ENCODE peak calls at places on chromosomes 6 and 20, in seven cellular contexts. One of them, this sample, is unnamed.

GRCh38 chr6:155770313-155770712 is 314.7 kb upstream of the NOX3 start:
- DNase-seq in ovary: no peak
- DNase-seq in aorta: no peak
- DNase-seq in naive thymus-derived CD4-positive, alpha-beta T cell: no peak
- DNase-seq in left ventricle myocardium inferior: no peak
- DNase-seq in lower lobe of right lung: no peak
- DNase-seq in fibroblast of lung: no peak
- DNase-seq in this sample: no peak

GRCh38 chr20:61686081-61686936 is 379.4 kb downstream of the TAF4 start:
- DNase-seq in ovary: no peak
- DNase-seq in aorta: no peak
- DNase-seq in naive thymus-derived CD4-positive, alpha-beta T cell: no peak
- DNase-seq in left ventricle myocardium inferior: no peak
- DNase-seq in lower lobe of right lung: peak; percentile 20
- DNase-seq in fibroblast of lung: no peak
- DNase-seq in this sample: no peak

GRCh38 chr6:144834426-144835038 is 549.4 kb downstream of the UTRN start:
- DNase-seq in ovary: no peak
- DNase-seq in aorta: no peak
- DNase-seq in naive thymus-derived CD4-positive, alpha-beta T cell: no peak
- DNase-seq in left ventricle myocardium inferior: no peak
- DNase-seq in lower lobe of right lung: no peak
- DNase-seq in fibroblast of lung: no peak
- DNase-seq in this sample: no peak

GRCh38 chr6:76592561-76592960 is 520.1 kb upstream of the IMPG1 start:
- DNase-seq in ovary: no peak
- DNase-seq in aorta: no peak
- DNase-seq in naive thymus-derived CD4-positive, alpha-beta T cell: no peak
- DNase-seq in left ventricle myocardium inferior: no peak
- DNase-seq in lower lobe of right lung: no peak
- DNase-seq in fibroblast of lung: no peak
- DNase-seq in this sample: no peak

GRCh38 chr6:113595921-113596376 is 261.2 kb upstream of the MARCKS start:
- DNase-seq in ovary: no peak
- DNase-seq in aorta: no peak
- DNase-seq in naive thymus-derived CD4-positive, alpha-beta T cell: no peak
- DNase-seq in left ventricle myocardium inferior: no peak
- DNase-seq in lower lobe of right lung: no peak
- DNase-seq in fibroblast of lung: peak; percentile 66
- DNase-seq in this sample: no peak

GRCh38 chr20:1001981-1002681 is at the start of gene RSPO4:
- DNase-seq in ovary: no peak
- DNase-seq in aorta: no peak
- DNase-seq in naive thymus-derived CD4-positive, alpha-beta T cell: no peak
- DNase-seq in left ventricle myocardium inferior: no peak
- DNase-seq in lower lobe of right lung: no peak
- DNase-seq in fibroblast of lung: no peak
- DNase-seq in this sample: no peak

GRCh38 chr6:140388141-140388802 is 1013.8 kb upstream of the CITED2 start:
- DNase-seq in ovary: no peak
- DNase-seq in aorta: no peak
- DNase-seq in naive thymus-derived CD4-positive, alpha-beta T cell: no peak
- DNase-seq in left ventricle myocardium inferior: no peak
- DNase-seq in lower lobe of right lung: no peak
- DNase-seq in fibroblast of lung: no peak
- DNase-seq in this sample: no peak

GRCh38 chr6:160940197-160940596 is 51.4 kb upstream of the MAP3K4 start:
- DNase-seq in ovary: no peak
- DNase-seq in aorta: no peak
- DNase-seq in naive thymus-derived CD4-positive, alpha-beta T cell: no peak
- DNase-seq in left ventricle myocardium inferior: no peak
- DNase-seq in lower lobe of right lung: no peak
- DNase-seq in fibroblast of lung: no peak
- DNase-seq in this sample: no peak

GRCh38 chr6:44309092-44309491 is 4.1 kb downstream of the AARS2 start:
- DNase-seq in ovary: no peak
- DNase-seq in aorta: no peak
- DNase-seq in naive thymus-derived CD4-positive, alpha-beta T cell: no peak
- DNase-seq in left ventricle myocardium inferior: peak; percentile 43
- DNase-seq in lower lobe of right lung: no peak
- DNase-seq in fibroblast of lung: peak; percentile 81
- DNase-seq in this sample: no peak

GRCh38 chr6:73722318-73723060 is 26.5 kb downstream of the CD109 start:
- DNase-seq in ovary: no peak
- DNase-seq in aorta: no peak
- DNase-seq in naive thymus-derived CD4-positive, alpha-beta T cell: no peak
- DNase-seq in left ventricle myocardium inferior: no peak
- DNase-seq in lower lobe of right lung: no peak
- DNase-seq in fibroblast of lung: peak; percentile 89
- DNase-seq in this sample: no peak

GRCh38 chr6:52594216-52594615 is 17.4 kb upstream of the TRAM2 start:
- DNase-seq in ovary: no peak
- DNase-seq in aorta: no peak
- DNase-seq in naive thymus-derived CD4-positive, alpha-beta T cell: no peak
- DNase-seq in left ventricle myocardium inferior: no peak
- DNase-seq in lower lobe of right lung: no peak
- DNase-seq in fibroblast of lung: no peak
- DNase-seq in this sample: no peak

GRCh38 chr20:60237981-60238380 is 279.8 kb downstream of the CDH26 start:
- DNase-seq in ovary: no peak
- DNase-seq in aorta: no peak
- DNase-seq in naive thymus-derived CD4-positive, alpha-beta T cell: no peak
- DNase-seq in left ventricle myocardium inferior: no peak
- DNase-seq in lower lobe of right lung: no peak
- DNase-seq in fibroblast of lung: no peak
- DNase-seq in this sample: no peak

GRCh38 chr6:56297022-56297995 is 49.9 kb upstream of the COL21A1 start:
- DNase-seq in ovary: no peak
- DNase-seq in aorta: no peak
- DNase-seq in naive thymus-derived CD4-positive, alpha-beta T cell: no peak
- DNase-seq in left ventricle myocardium inferior: no peak
- DNase-seq in lower lobe of right lung: no peak
- DNase-seq in fibroblast of lung: peak; percentile 10
- DNase-seq in this sample: no peak

GRCh38 chr6:135280375-135281136 is 99.4 kb downstream of the MYB start:
- DNase-seq in ovary: no peak
- DNase-seq in aorta: no peak
- DNase-seq in naive thymus-derived CD4-positive, alpha-beta T cell: no peak
- DNase-seq in left ventricle myocardium inferior: no peak
- DNase-seq in lower lobe of right lung: no peak
- DNase-seq in fibroblast of lung: peak; percentile 56
- DNase-seq in this sample: no peak

GRCh38 chr20:53925651-53926401 is 144.6 kb downstream of the BCAS1 start:
- DNase-seq in ovary: no peak
- DNase-seq in aorta: no peak
- DNase-seq in naive thymus-derived CD4-positive, alpha-beta T cell: no peak
- DNase-seq in left ventricle myocardium inferior: no peak
- DNase-seq in lower lobe of right lung: no peak
- DNase-seq in fibroblast of lung: no peak
- DNase-seq in this sample: no peak

DNA sequence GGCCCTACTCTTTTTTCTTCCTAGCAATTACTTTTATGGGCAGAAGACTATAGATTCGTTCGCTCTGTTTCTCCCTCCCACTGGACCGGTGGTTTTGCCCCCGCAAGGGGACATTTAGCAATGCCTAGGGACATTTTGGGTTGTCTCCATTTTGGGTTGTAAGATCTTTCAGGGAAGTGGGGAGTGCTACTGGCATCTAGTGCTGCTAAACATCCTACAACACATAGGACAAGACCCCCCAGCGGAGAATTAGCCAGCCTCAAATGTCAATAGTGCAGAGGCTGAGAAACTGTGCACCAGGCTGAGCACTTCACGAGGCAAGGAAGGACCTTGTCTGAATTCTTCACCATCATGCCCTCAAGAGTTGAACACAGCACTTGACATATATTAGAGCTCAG is 4.8 kb upstream of the ZMYND8 start:
- DNase-seq in ovary: no peak
- DNase-seq in aorta: no peak
- DNase-seq in naive thymus-derived CD4-positive, alpha-beta T cell: no peak
- DNase-seq in left ventricle myocardium inferior: no peak
- DNase-seq in lower lobe of right lung: no peak
- DNase-seq in fibroblast of lung: peak; percentile 4
- DNase-seq in this sample: no peak
- H3K4me3 ChIP-seq in ovary: no peak overlapping the region
- H3K4me3 ChIP-seq in aorta: no peak overlapping the region
- H3K4me3 ChIP-seq in naive thymus-derived CD4-positive, alpha-beta T cell: no peak overlapping the region
- H3K4me3 ChIP-seq in left ventricle myocardium inferior: peak overlapping the region; percentile 56
- H3K4me3 ChIP-seq in lower lobe of right lung: peak overlapping the region; percentile 28
- H3K4me3 ChIP-seq in fibroblast of lung: no peak overlapping the region
- H3K4me3 ChIP-seq in this sample: peak overlapping the region; percentile 61

GRCh38 chr20:23379772-23380171 is 17.8 kb downstream of the GZF1 start:
- DNase-seq in ovary: no peak
- DNase-seq in aorta: no peak
- DNase-seq in naive thymus-derived CD4-positive, alpha-beta T cell: no peak
- DNase-seq in left ventricle myocardium inferior: no peak
- DNase-seq in lower lobe of right lung: no peak
- DNase-seq in fibroblast of lung: no peak
- DNase-seq in this sample: no peak
- H3K36me3 ChIP-seq in ovary: no peaks in the 10 kb centered on the region
- H3K36me3 ChIP-seq in aorta: peaks cover 2% of the 10 kb centered on the region
- H3K36me3 ChIP-seq in naive thymus-derived CD4-positive, alpha-beta T cell: no peaks in the 10 kb centered on the region
- H3K36me3 ChIP-seq in left ventricle myocardium inferior: peaks cover 54% of the 10 kb centered on the region
- H3K36me3 ChIP-seq in lower lobe of right lung: peaks cover 59% of the 10 kb centered on the region
- H3K36me3 ChIP-seq in fibroblast of lung: peaks cover 8% of the 10 kb centered on the region
- H3K36me3 ChIP-seq in this sample: peaks cover 73% of the 10 kb centered on the region

DNA sequence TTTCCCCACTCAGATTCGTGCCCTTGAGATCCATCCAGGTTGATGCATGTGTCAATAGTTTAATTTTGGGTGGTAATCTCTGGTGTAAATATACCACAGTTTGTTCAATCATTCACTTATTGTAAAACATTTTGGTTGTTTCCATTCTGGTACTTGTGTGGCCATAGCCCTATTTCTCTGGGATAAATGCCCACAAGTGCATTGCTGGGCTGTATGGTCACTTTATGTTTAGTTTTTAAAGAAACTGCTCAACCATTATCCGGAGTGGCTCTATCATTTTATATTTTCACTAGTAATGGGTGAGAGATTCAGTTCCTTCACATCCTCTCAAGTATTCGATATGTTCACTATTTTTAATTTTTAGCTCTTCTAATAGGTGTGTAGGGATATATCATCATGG is 60.7 kb upstream of the RNF24 start:
- DNase-seq in ovary: no peak
- DNase-seq in aorta: no peak
- DNase-seq in naive thymus-derived CD4-positive, alpha-beta T cell: no peak
- DNase-seq in left ventricle myocardium inferior: no peak
- DNase-seq in lower lobe of right lung: no peak
- DNase-seq in fibroblast of lung: peak; percentile 40
- DNase-seq in this sample: no peak
- H3K4me3 ChIP-seq in ovary: no peak overlapping the region
- H3K4me3 ChIP-seq in aorta: no peak overlapping the region
- H3K4me3 ChIP-seq in naive thymus-derived CD4-positive, alpha-beta T cell: no peak overlapping the region
- H3K4me3 ChIP-seq in left ventricle myocardium inferior: no peak overlapping the region
- H3K4me3 ChIP-seq in lower lobe of right lung: no peak overlapping the region
- H3K4me3 ChIP-seq in fibroblast of lung: no peak overlapping the region
- H3K4me3 ChIP-seq in this sample: no peak overlapping the region

GRCh38 chr6:3733321-3733925 is 18.1 kb downstream of the PXDC1 start:
- DNase-seq in ovary: no peak
- DNase-seq in aorta: peak; percentile 48
- DNase-seq in naive thymus-derived CD4-positive, alpha-beta T cell: no peak
- DNase-seq in left ventricle myocardium inferior: no peak
- DNase-seq in lower lobe of right lung: no peak
- DNase-seq in fibroblast of lung: no peak
- DNase-seq in this sample: no peak
- H3K36me3 ChIP-seq in ovary: no peaks in the 10 kb centered on the region
- H3K36me3 ChIP-seq in aorta: no peaks in the 10 kb centered on the region
- H3K36me3 ChIP-seq in naive thymus-derived CD4-positive, alpha-beta T cell: no peaks in the 10 kb centered on the region
- H3K36me3 ChIP-seq in left ventricle myocardium inferior: peaks cover 49% of the 10 kb centered on the region
- H3K36me3 ChIP-seq in lower lobe of right lung: peaks cover 81% of the 10 kb centered on the region
- H3K36me3 ChIP-seq in fibroblast of lung: peaks cover 32% of the 10 kb centered on the region
- H3K36me3 ChIP-seq in this sample: peaks cover 55% of the 10 kb centered on the region

GRCh38 chr6:153167907-153168306 is 36.8 kb upstream of the RGS17 start:
- DNase-seq in ovary: no peak
- DNase-seq in aorta: no peak
- DNase-seq in naive thymus-derived CD4-positive, alpha-beta T cell: no peak
- DNase-seq in left ventricle myocardium inferior: no peak
- DNase-seq in lower lobe of right lung: no peak
- DNase-seq in fibroblast of lung: no peak
- DNase-seq in this sample: no peak
- H3K4me3 ChIP-seq in ovary: no peak overlapping the region
- H3K4me3 ChIP-seq in aorta: no peak overlapping the region
- H3K4me3 ChIP-seq in naive thymus-derived CD4-positive, alpha-beta T cell: no peak overlapping the region
- H3K4me3 ChIP-seq in left ventricle myocardium inferior: no peak overlapping the region
- H3K4me3 ChIP-seq in lower lobe of right lung: no peak overlapping the region
- H3K4me3 ChIP-seq in fibroblast of lung: peak overlapping the region; percentile 8
- H3K4me3 ChIP-seq in this sample: no peak overlapping the region